ENCODE peak calls at places on chromosomes 2 and 18, in ten cellular contexts. Y is breast epithelium; E is iris pigment epithelial cell; V is activated naive CD8-positive, alpha-beta T cell treated with anti-CD3 and anti-CD28 coated beads, Interleukin-2, amount 50 U/mL, for 24 hours; S is upper lobe of right lung; G is stimulated activated CD8-positive, alpha-beta memory T cell treated with anti-CD3 and anti-CD28 coated beads, Interleukin-15, amount 100 ng/mL, for 4 hours; U is aorta; O is Panc1; R is NCI-H69; Z is stimulated activated CD4-positive, alpha-beta T cell treated with anti-CD3 and anti-CD28 coated beads, Interleukin-2, amount 100 ng/mL, for 4 hours. P is an unnamed sample.
A peak's percentile ranks its signal among the peaks of the same experiment; 100 is the strongest.

GRCh38 chr18:79030680-79031079 is 38.5 kb upstream of the ATP9B start:
- DNase-seq in Y (no peak), E (no peak), V (no peak), S (peak; percentile 38), G (no peak), U (no peak), O (no peak), R (no peak), Z (no peak), P (no peak)

GRCh38 chr2:67604360-67604759 is 207.2 kb downstream of the ETAA1 start:
- DNase-seq in Y (no peak), E (peak; percentile 30), V (no peak), S (no peak), G (no peak), U (no peak), O (no peak), R (no peak), Z (no peak), P (no peak)

GRCh38 chr2:242057379-242058040 is 188.0 kb downstream of the RTP5 start:
- DNase-seq in Y (no peak), E (no peak), V (no peak), S (no peak), G (no peak), U (no peak), O (no peak), R (no peak), Z (no peak), P (no peak)

GRCh38 chr2:46014911-46015654 is 282.1 kb upstream of the EPAS1 start:
- DNase-seq in Y (no peak), E (peak; percentile 64), V (no peak), S (no peak), G (no peak), U (no peak), O (no peak), R (no peak), Z (no peak), P (no peak)

GRCh38 chr18:68121308-68121707 is 593.6 kb downstream of the TMX3 start:
- DNase-seq in Y (no peak), E (peak; percentile 10), V (no peak), S (no peak), G (no peak), U (no peak), O (no peak), R (peak; percentile 24), Z (no peak), P (no peak)

GRCh38 chr2:160270571-160271113 is 70.6 kb upstream of the ITGB6 start:
- DNase-seq in Y (no peak), E (peak; percentile 65), V (no peak), S (peak; percentile 70), G (no peak), U (peak; percentile 49), O (no peak), R (no peak), Z (no peak), P (no peak)

GRCh38 chr18:63025251-63025710 is 294.3 kb downstream of the BCL2 start:
- DNase-seq in Y (peak; percentile 61), E (peak; percentile 9), V (no peak), S (no peak), G (no peak), U (no peak), O (no peak), R (peak; percentile 83), Z (no peak), P (no peak)

GRCh38 chr2:8258406-8258805 is 423.4 kb upstream of the ID2 start:
- DNase-seq in Y (no peak), E (no peak), V (no peak), S (no peak), G (no peak), U (no peak), O (no peak), R (no peak), Z (no peak), P (no peak)

GRCh38 chr2:48406096-48406495 is 123.9 kb upstream of the STON1 start:
- DNase-seq in Y (no peak), E (no peak), V (no peak), S (no peak), G (no peak), U (no peak), O (no peak), R (no peak), Z (no peak), P (no peak)

GRCh38 chr2:237297421-237298155 is 116.4 kb downstream of the COL6A3 start:
- DNase-seq in Y (no peak), E (no peak), V (no peak), S (no peak), G (no peak), U (no peak), O (no peak), R (peak; percentile 58), Z (no peak), P (peak; percentile 89)

GRCh38 chr2:160415991-160416390 is 77.6 kb downstream of the RBMS1 start:
- DNase-seq in Y (no peak), E (peak; percentile 61), V (no peak), S (no peak), G (no peak), U (no peak), O (no peak), R (no peak), Z (no peak), P (no peak)

GRCh38 chr2:172281648-172282576 is 145.5 kb upstream of the ITGA6 start:
- DNase-seq in Y (no peak), E (peak; percentile 86), V (no peak), S (no peak), G (no peak), U (no peak), O (no peak), R (no peak), Z (no peak), P (no peak)

GRCh38 chr18:78069784-78070664 is 820.4 kb downstream of the GALR1 start:
- DNase-seq in Y (no peak), E (peak; percentile 5), V (no peak), S (no peak), G (no peak), U (no peak), O (no peak), R (peak; percentile 70), Z (no peak), P (no peak)

GRCh38 chr2:50727940-50728339 is 304.0 kb downstream of the NRXN1 start:
- DNase-seq in Y (no peak), E (no peak), V (no peak), S (no peak), G (no peak), U (no peak), O (no peak), R (peak; percentile 74), Z (no peak), P (no peak)

GRCh38 chr2:146572598-146572997 is 1272.2 kb upstream of the ACVR2A start:
- DNase-seq in Y (no peak), E (peak; percentile 58), V (no peak), S (no peak), G (no peak), U (no peak), O (no peak), R (no peak), Z (no peak), P (no peak)

P was measured in astrocyte of the cerebellum.